ENCODE peak calls at places on chromosome 13, in eight cellular contexts. B is GM20000, H is AG09319, E is GM04503, O is nephron progenitor cell, C is spleen, P is KG1, V is lower leg skin. R is an unnamed sample.

GRCh38 chr13:112748947-112749346 is 59.1 kb downstream of the ATP11A start:
- DNase-seq in C (peak; percentile 67), B (no peak), E (peak; percentile 15), V (peak; percentile 90), H (peak; percentile 8), O (no peak), P (no peak), R (peak; percentile 78)

GRCh38 chr13:30169442-30169841 is 137.9 kb downstream of the KATNAL1 start:
- DNase-seq in V (no peak), C (no peak), O (no peak), P (no peak), B (no peak), H (no peak), E (no peak), R (no peak)

GRCh38 chr13:61664821-61665705 is 249.4 kb upstream of the PCDH20 start:
- DNase-seq in O (no peak), H (no peak), C (peak; percentile 49), E (no peak), P (no peak), B (no peak), V (no peak), R (no peak)

GRCh38 chr13:21673592-21674270 is 2.9 kb downstream of the FGF9 start:
- DNase-seq in E (no peak), O (peak; percentile 71), P (peak; percentile 46), C (peak; percentile 86), B (peak; percentile 87), V (no peak), H (no peak), R (peak; percentile 52)

GRCh38 chr13:66926200-66926850 is 303.8 kb downstream of the PCDH9 start:
- DNase-seq in V (no peak), P (no peak), C (no peak), H (no peak), E (no peak), B (no peak), O (no peak), R (no peak)

GRCh38 chr13:21055016-21055415 is 6.4 kb downstream of the LATS2 start:
- DNase-seq in O (no peak), E (no peak), H (no peak), C (no peak), V (no peak), B (no peak), P (no peak), R (no peak)

GRCh38 chr13:102651392-102651791 is 43.5 kb downstream of the METTL21C start:
- DNase-seq in E (peak; percentile 8), H (no peak), B (no peak), C (no peak), V (no peak), P (no peak), O (no peak), R (no peak)

GRCh38 chr13:45799451-45799850 is 52.1 kb downstream of the SIAH3 start:
- DNase-seq in H (no peak), B (no peak), C (no peak), O (no peak), E (no peak), V (no peak), P (no peak), R (peak; percentile 19)

GRCh38 chr13:41263261-41263971 is at the start of gene MTRF1:
- DNase-seq in C (peak; percentile 94), H (peak; percentile 23), O (peak; percentile 66), E (peak; percentile 51), B (peak; percentile 84), V (peak; percentile 94), P (peak; percentile 65), R (peak; percentile 88)

GRCh38 chr13:66546534-66547379 is 683.4 kb downstream of the PCDH9 start:
- DNase-seq in V (no peak), P (no peak), O (no peak), C (no peak), B (no peak), E (no peak), H (no peak), R (no peak)

GRCh38 chr13:107208889-107209288 is 641.0 kb upstream of the ARGLU1 start:
- DNase-seq in B (no peak), H (no peak), C (no peak), E (no peak), V (no peak), O (no peak), P (no peak), R (no peak)

GRCh38 chr13:21420706-21421105 is 38.4 kb downstream of the ZDHHC20 start:
- DNase-seq in B (no peak), E (no peak), P (no peak), C (no peak), V (no peak), O (no peak), H (no peak), R (no peak)

GRCh38 chr13:49932066-49932465 is 4.1 kb downstream of the SPRYD7 start:
- DNase-seq in V (no peak), H (no peak), B (no peak), C (no peak), O (no peak), E (no peak), P (no peak), R (no peak)

GRCh38 chr13:101309014-101309619 is 107.2 kb downstream of the NALCN start:
- DNase-seq in H (peak; percentile 78), C (no peak), P (no peak), O (no peak), E (peak; percentile 91), B (no peak), V (no peak), R (no peak)

GRCh38 chr13:97700306-97700848 is 253.1 kb upstream of the IPO5 start:
- DNase-seq in E (no peak), O (no peak), H (no peak), V (no peak), C (no peak), P (no peak), B (no peak), R (no peak)

R was measured in psoas muscle.